ENCODE peak calls at places on chromosome 12, in five cellular contexts. F is IMR-90, N is H1, D is mesenchymal stem cell, I is trophoblast cell. L is an unnamed sample.
A peak's percentile ranks its signal among the peaks of the same experiment; 100 is the strongest.

GRCh38 chr12:121806556-121807308 is 2.9 kb downstream of the SETD1B start:
- DNase-seq in N (no peak), D (peak; percentile 57), I (no peak), F (no peak), L (no peak)

GRCh38 chr12:70217416-70217815 is 25.8 kb upstream of the CNOT2 start:
- DNase-seq in N (no peak), F (no peak), I (no peak), D (no peak), L (no peak)

GRCh38 chr12:52221912-52222457 is 11.1 kb upstream of the KRT7 start:
- DNase-seq in I (no peak), F (peak; percentile 25), N (peak; percentile 96), D (no peak), L (peak; percentile 56)

GRCh38 chr12:6873094-6874006 is at the start of gene SPSB2:
- DNase-seq in N (peak; percentile 100), F (peak; percentile 92), D (peak; percentile 96), I (peak; percentile 98), L (peak; percentile 99)

GRCh38 chr12:4114986-4115385 is 158.6 kb upstream of the CCND2 start:
- DNase-seq in F (no peak), I (no peak), N (peak; percentile 49), D (no peak), L (no peak)

GRCh38 chr12:11862794-11863193 is 207.9 kb upstream of the BCL2L14 start:
- DNase-seq in I (no peak), N (no peak), D (peak; percentile 67), F (peak; percentile 71), L (no peak)

GRCh38 chr12:105099355-105099754 is 8.2 kb upstream of the WASHC4 start:
- DNase-seq in N (no peak), F (no peak), I (no peak), D (no peak), L (no peak)

GRCh38 chr12:4037747-4038312 is 164.6 kb upstream of the PARP11 start:
- DNase-seq in I (peak; percentile 63), F (peak; percentile 44), D (peak; percentile 47), N (no peak), L (no peak)

GRCh38 chr12:131882804-131883520 is 11.5 kb upstream of the ULK1 start:
- DNase-seq in F (no peak), I (no peak), D (no peak), N (no peak), L (no peak)

GRCh38 chr12:102343361-102344121 is 136.8 kb downstream of the IGF1 start:
- DNase-seq in N (no peak), D (no peak), F (peak; percentile 16), I (peak; percentile 52), L (peak; percentile 8)

GRCh38 chr12:91910871-91911388 is 234.7 kb downstream of the BTG1 start:
- DNase-seq in N (no peak), F (no peak), D (no peak), I (no peak), L (peak; percentile 33)

GRCh38 chr12:94616217-94616729 is 34.1 kb downstream of the TMCC3 start:
- DNase-seq in F (no peak), N (no peak), I (peak; percentile 24), D (no peak), L (no peak)

GRCh38 chr12:122460061-122460460 is 37.6 kb upstream of the CLIP1 start:
- DNase-seq in D (no peak), F (no peak), N (no peak), I (no peak), L (no peak)

GRCh38 chr12:114984641-114985041 is 300.7 kb upstream of the TBX3 start:
- DNase-seq in I (no peak), N (no peak), F (peak; percentile 34), D (peak; percentile 84), L (no peak)

GRCh38 chr12:78210894-78211302 is 380.2 kb downstream of the NAV3 start:
- DNase-seq in I (no peak), N (no peak), D (peak; percentile 59), F (peak; percentile 81), L (no peak)

GRCh38 chr12:50786498-50787231 is 22.8 kb downstream of the ATF1 start:
- DNase-seq in F (peak; percentile 97), N (no peak), D (peak; percentile 94), I (peak; percentile 95), L (no peak)

GRCh38 chr12:128091101-128091795 is 175.7 kb upstream of the TMEM132C start:
- DNase-seq in F (no peak), D (peak; percentile 50), I (no peak), N (no peak), L (peak; percentile 29)

GRCh38 chr12:19125325-19125724 is 4.2 kb upstream of the PLEKHA5 start:
- DNase-seq in N (no peak), F (peak; percentile 47), D (no peak), I (no peak), L (no peak)

GRCh38 chr12:51827925-51828818 is 20.3 kb downstream of the FIGNL2 start:
- DNase-seq in I (no peak), N (no peak), F (peak; percentile 64), D (no peak), L (no peak)

GRCh38 chr12:68080577-68080976 is 79.0 kb downstream of the IFNG start:
- DNase-seq in I (no peak), F (no peak), N (no peak), D (no peak), L (peak; percentile 8)

GRCh38 chr12:102474438-102475064 is 5.8 kb downstream of the IGF1 start:
- DNase-seq in F (peak; percentile 62), D (peak; percentile 4), I (no peak), N (no peak), L (no peak)

GRCh38 chr12:47415054-47415453 is 290.8 kb downstream of the RPAP3 start:
- DNase-seq in N (no peak), I (no peak), D (no peak), F (peak; percentile 29), L (no peak)

GRCh38 chr12:69915964-69916363 is 90.9 kb downstream of the MYRFL start:
- DNase-seq in I (no peak), D (no peak), F (no peak), N (no peak), L (no peak)

GRCh38 chr12:98916106-98916505 is 271.0 kb downstream of the APAF1 start:
- DNase-seq in F (no peak), D (no peak), N (no peak), I (no peak), L (no peak)

GRCh38 chr12:119365451-119365850 is 30.9 kb downstream of the CCDC60 start:
- DNase-seq in N (no peak), D (no peak), F (no peak), I (no peak), L (no peak)

GRCh38 chr12:2974560-2974971 is 15.4 kb downstream of the TEAD4 start:
- DNase-seq in N (peak; percentile 53), D (peak; percentile 27), F (peak; percentile 37), I (no peak), L (no peak)

GRCh38 chr12:67280572-67280971 is 11.4 kb downstream of the CAND1 start:
- DNase-seq in N (no peak), I (no peak), F (no peak), D (no peak), L (no peak)

GRCh38 chr12:31772186-31772585 is 43.4 kb upstream of the AMN1 start:
- DNase-seq in F (no peak), N (no peak), I (no peak), D (no peak), L (no peak)

GRCh38 chr12:116524311-116524710 is 34.9 kb upstream of the MAP1LC3B2 start:
- DNase-seq in N (no peak), I (no peak), F (no peak), D (no peak), L (no peak)
- H2AK5ac ChIP-seq in N (peak overlapping the region; percentile 53), I (no peak overlapping the region), F (peak overlapping the region; percentile 94), D (peak overlapping the region; percentile 33), L (no peak overlapping the region)

GRCh38 chr12:17239874-17240273 is 633.9 kb upstream of the LMO3 start:
- DNase-seq in F (no peak), N (no peak), D (no peak), I (no peak), L (no peak)
- H4K91ac ChIP-seq in F (no peak overlapping the region), N (no peak overlapping the region), D (no peak overlapping the region), I (no peak overlapping the region), L (no peak overlapping the region)

GRCh38 chr12:54126696-54127537 is 61.9 kb downstream of the SMUG1 start:
- DNase-seq in F (no peak), N (peak; percentile 66), I (no peak), D (no peak), L (no peak)
- H3K4me3 ChIP-seq in F (no peak overlapping the region), N (peak overlapping the region; percentile 68), I (no peak overlapping the region), D (peak overlapping the region; percentile 55), L (no peak overlapping the region)

DNA sequence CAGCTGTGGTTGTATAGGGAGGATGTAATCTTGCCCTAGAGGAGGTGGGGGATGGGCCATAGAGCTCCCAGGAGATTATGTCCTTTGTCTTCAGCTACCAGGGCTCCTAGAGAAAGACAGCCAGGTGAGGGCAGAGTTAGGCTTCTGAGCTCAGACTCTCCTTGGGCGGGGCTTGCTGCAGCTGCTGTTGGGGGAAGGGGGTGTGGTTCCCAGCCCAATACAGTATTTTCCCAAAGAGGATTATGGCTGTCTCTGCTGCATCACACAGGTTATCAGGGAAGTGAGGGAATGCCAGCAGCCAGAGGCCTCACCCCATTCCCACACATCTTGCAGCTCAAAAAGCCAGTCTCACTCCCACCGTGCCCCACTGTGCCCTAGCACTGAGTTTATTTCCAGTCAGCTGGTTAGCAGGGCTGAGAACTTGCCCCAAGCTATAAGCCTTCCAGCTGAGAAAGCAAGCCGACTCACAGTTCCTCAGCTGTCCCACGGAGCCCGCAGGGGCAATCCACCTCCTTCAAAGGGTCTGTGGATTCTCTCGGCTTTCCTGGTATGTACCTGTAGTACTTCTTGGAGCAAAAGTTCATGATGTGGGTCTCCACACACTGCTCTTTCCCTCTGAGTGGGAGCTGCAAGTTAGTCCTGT is 217.3 kb upstream of the CPNE8 start:
- DNase-seq in N (peak; percentile 63), F (no peak), D (no peak), I (peak; percentile 95), L (no peak)
- H2AK5ac ChIP-seq in N (no peak overlapping the region), F (no peak overlapping the region), D (no peak overlapping the region), I (no peak overlapping the region), L (no peak overlapping the region)

GRCh38 chr12:129773170-129773493 is 130.7 kb downstream of the TMEM132D start:
- DNase-seq in F (no peak), I (no peak), N (no peak), D (no peak), L (no peak)

GRCh38 chr12:129771238-129771637 is 132.6 kb downstream of the TMEM132D start:
- DNase-seq in D (no peak), I (no peak), N (peak; percentile 58), F (no peak), L (no peak)

GRCh38 chr12:129776977-129777667 is 126.7 kb downstream of the TMEM132D start:
- DNase-seq in I (no peak), D (no peak), F (no peak), N (no peak), L (no peak)

DNA sequence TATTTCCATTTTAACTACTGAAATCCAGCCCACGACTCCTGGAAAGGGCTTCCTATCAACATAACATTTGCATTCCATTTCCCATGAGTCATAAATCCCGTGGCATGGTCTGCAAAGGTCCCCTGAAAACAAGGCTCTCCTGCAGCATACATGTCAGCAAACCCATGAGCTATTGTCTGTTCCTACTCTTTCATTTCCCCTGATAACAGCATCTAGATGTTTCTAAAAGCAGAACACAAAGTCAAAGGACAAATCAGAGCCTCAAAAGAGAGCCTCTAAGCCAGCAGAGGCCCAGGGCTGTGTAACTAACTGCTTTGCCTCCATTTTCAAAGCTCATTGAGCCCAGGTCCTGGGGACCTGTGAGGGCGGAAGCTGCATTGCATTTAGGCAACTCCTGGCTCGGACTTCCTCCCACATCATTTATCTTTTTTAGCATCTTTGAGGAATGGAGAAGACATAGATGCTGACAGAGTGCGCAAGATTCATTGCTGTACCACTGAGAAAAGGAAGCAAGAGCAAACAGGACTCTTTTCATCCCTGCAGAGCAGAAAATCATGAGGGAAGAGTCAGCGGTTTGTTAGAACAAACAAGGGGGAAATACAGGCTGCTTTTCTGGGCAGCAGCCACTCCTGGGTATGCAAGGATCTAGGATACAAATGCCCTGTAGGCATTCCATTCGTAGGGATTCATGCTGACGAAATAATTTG is 131.2 kb downstream of the TMEM132D start:
- DNase-seq in I (no peak), F (no peak), D (no peak), N (peak; percentile 51), L (no peak)
- H4K91ac ChIP-seq in I (no peak overlapping the region), F (no peak overlapping the region), D (no peak overlapping the region), N (peak overlapping the region; percentile 7), L (no peak overlapping the region)

L was measured in neuronal stem cell.